ENCODE peak calls at places on chromosomes 4 and X, in seven cellular contexts. V, W, C, I, H, L and U are unnamed samples.

GRCh38 chr4:1029957-1030520 is 18.6 kb downstream of the FGFRL1 start:
- DNase-seq in V (no peak), W (no peak), L (no peak), C (no peak), I (no peak), H (no peak), U (no peak)

GRCh38 chr4:40197879-40198689 is 1.3 kb downstream of the RHOH start:
- DNase-seq in C (no peak), H (no peak), W (no peak), V (no peak), L (no peak), I (no peak), U (no peak)

GRCh38 chr4:1874207-1874606 is 3.0 kb downstream of the NSD2 start:
- DNase-seq in V (no peak), H (no peak), W (no peak), I (no peak), L (no peak), C (no peak), U (no peak)

GRCh38 chrX:66074920-66075879 is 35.3 kb upstream of the VSIG4 start:
- DNase-seq in V (no peak), I (peak), H (no peak), L (no peak), W (no peak), C (peak), U (no peak)

GRCh38 chr4:8763966-8764901 is 107.4 kb downstream of the HMX1 start:
- DNase-seq in H (no peak), L (no peak), I (peak), V (peak), C (no peak), W (peak), U (no peak)

GRCh38 chr4:33072340-33073089 is 2352.3 kb downstream of the PCDH7 start:
- DNase-seq in C (no peak), L (no peak), V (no peak), W (no peak), I (no peak), H (no peak), U (no peak)

GRCh38 chr4:19455850-19456602 is 795.7 kb upstream of the SLIT2 start:
- DNase-seq in I (no peak), L (no peak), H (peak), V (no peak), C (no peak), W (no peak), U (peak)

GRCh38 chr4:101192244-101192643 is 155.1 kb downstream of the PPP3CA start:
- DNase-seq in V (no peak), C (no peak), H (no peak), L (no peak), W (no peak), I (no peak), U (no peak)

GRCh38 chr4:30616943-30617646 is 103.1 kb upstream of the PCDH7 start:
- DNase-seq in I (no peak), L (peak), W (no peak), V (no peak), H (no peak), C (no peak), U (no peak)

GRCh38 chrX:50700921-50701320 is 113.1 kb downstream of the SHROOM4 start:
- DNase-seq in H (no peak), C (no peak), I (no peak), V (no peak), W (no peak), L (no peak), U (no peak)

GRCh38 chrX:136162827-136163427 is 15.6 kb downstream of the FHL1 start:
- DNase-seq in I (peak), L (peak), W (peak), C (peak), H (no peak), V (no peak), U (no peak)

GRCh38 chr4:44660396-44660795 is 9.0 kb upstream of the YIPF7 start:
- DNase-seq in W (no peak), C (no peak), L (peak), V (no peak), H (no peak), I (no peak), U (no peak)

GRCh38 chr4:56414135-56414675 is 21.2 kb downstream of the PPAT start:
- DNase-seq in I (no peak), W (no peak), H (no peak), L (no peak), C (no peak), V (no peak), U (no peak)

GRCh38 chrX:154040307-154040756 is 20.6 kb upstream of the IRAK1 start:
- DNase-seq in V (no peak), L (peak), H (no peak), C (peak), I (no peak), W (no peak), U (no peak)

GRCh38 chr4:167541286-167541685 is 307.0 kb upstream of the SPOCK3 start:
- DNase-seq in W (no peak), H (no peak), L (peak), V (no peak), I (no peak), C (no peak), U (no peak)

GRCh38 chr4:141054446-141054845 is 78.8 kb downstream of the RNF150 start:
- DNase-seq in C (no peak), W (no peak), H (no peak), I (no peak), L (no peak), V (no peak), U (no peak)

GRCh38 chrX:110759785-110760184 is 35.8 kb downstream of the CHRDL1 start:
- DNase-seq in V (no peak), I (no peak), C (peak), L (no peak), W (no peak), H (no peak), U (no peak)

GRCh38 chrX:48493890-48494364 is 14.9 kb upstream of the PORCN start:
- DNase-seq in I (no peak), W (no peak), L (peak), V (no peak), C (no peak), H (no peak), U (no peak)

GRCh38 chr4:121879135-121879534 is 8.9 kb upstream of the BBS7 start:
- DNase-seq in I (no peak), W (no peak), H (no peak), V (no peak), L (no peak), C (no peak), U (no peak)

GRCh38 chrX:130125090-130125489 is 14.8 kb upstream of the ELF4 start:
- DNase-seq in L (peak), H (no peak), I (peak), W (no peak), V (no peak), C (no peak), U (no peak)

GRCh38 chrX:41337140-41337539 is 3.2 kb downstream of the DDX3X start:
- DNase-seq in H (no peak), V (no peak), W (no peak), C (no peak), L (no peak), I (no peak), U (no peak)